ENCODE peak calls at places on chromosomes 1 and 21, in ten cellular contexts. H, C, N, B, W, U, O, E, I and L are unnamed samples.

GRCh38 chr1:29180497-29181412 is 945 bp downstream of the SRSF4 start:
- DNase-seq in H (no peak), O (no peak), E (no peak), B (peak; percentile 42), U (no peak), W (no peak), C (no peak), I (no peak), N (no peak), L (no peak)

GRCh38 chr1:196660912-196661311 is 9.1 kb downstream of the CFH start:
- DNase-seq in N (no peak), E (peak; percentile 29), B (peak; percentile 43), O (no peak), W (peak; percentile 35), U (no peak), I (no peak), H (peak; percentile 41), C (peak; percentile 8), L (peak; percentile 72)

GRCh38 chr1:15626269-15626668 is 9.0 kb downstream of the DDI2 start:
- DNase-seq in E (no peak), N (no peak), W (no peak), U (no peak), C (no peak), O (no peak), H (no peak), B (no peak), I (no peak), L (no peak)

GRCh38 chr1:200112308-200112707 is 84.8 kb downstream of the NR5A2 start:
- DNase-seq in E (no peak), I (no peak), W (no peak), C (no peak), U (no peak), O (no peak), H (no peak), N (no peak), B (no peak), L (no peak)

GRCh38 chr1:113118266-113118665 is 45.3 kb downstream of the LRIG2 start:
- DNase-seq in E (no peak), U (no peak), H (no peak), N (no peak), W (no peak), C (no peak), I (no peak), O (no peak), B (peak; percentile 31), L (no peak)

GRCh38 chr1:32791881-32792280 is 25.3 kb downstream of the YARS1 start:
- DNase-seq in C (no peak), U (no peak), E (no peak), W (no peak), O (no peak), N (no peak), I (no peak), H (peak; percentile 51), B (no peak), L (no peak)

GRCh38 chr1:2212542-2213491 is 15.3 kb upstream of the SKI start:
- DNase-seq in W (peak; percentile 87), O (no peak), U (peak; percentile 88), B (no peak), N (no peak), I (peak; percentile 88), E (peak; percentile 65), H (peak; percentile 97), C (peak; percentile 96), L (no peak)

GRCh38 chr1:33342041-33342723 is 21.3 kb upstream of the A3GALT2 start:
- DNase-seq in H (peak; percentile 98), I (peak; percentile 77), B (no peak), E (no peak), W (peak; percentile 56), N (no peak), U (peak; percentile 46), C (peak; percentile 97), O (peak; percentile 43), L (peak; percentile 99)

GRCh38 chr1:229058111-229058551 is 212.8 kb upstream of the RAB4A start:
- DNase-seq in W (no peak), C (no peak), I (no peak), B (no peak), E (no peak), U (no peak), N (peak; percentile 15), H (no peak), O (no peak), L (peak; percentile 30)

GRCh38 chr1:242605521-242605920 is 81.0 kb upstream of the PLD5 start:
- DNase-seq in N (no peak), E (no peak), I (no peak), B (no peak), O (no peak), W (no peak), C (no peak), H (no peak), U (no peak), L (no peak)

GRCh38 chr1:50610563-50610962 is 187.3 kb upstream of the DMRTA2 start:
- DNase-seq in H (no peak), W (peak; percentile 19), I (no peak), N (no peak), B (no peak), E (no peak), C (no peak), O (no peak), U (no peak), L (no peak)

GRCh38 chr1:109784551-109785252 is 21.0 kb upstream of the EPS8L3 start:
- DNase-seq in W (no peak), U (no peak), C (no peak), B (no peak), H (no peak), O (no peak), E (no peak), I (peak; percentile 4), N (no peak), L (no peak)

GRCh38 chr1:95953005-95953404 is 719.0 kb downstream of the RWDD3 start:
- DNase-seq in U (peak; percentile 12), C (no peak), H (peak; percentile 21), E (no peak), W (peak; percentile 16), I (no peak), O (no peak), N (no peak), B (no peak), L (peak; percentile 12)

GRCh38 chr1:37094302-37094701 is 60.0 kb upstream of the GRIK3 start:
- DNase-seq in C (no peak), B (no peak), W (no peak), O (no peak), E (no peak), U (no peak), N (no peak), H (no peak), I (no peak), L (no peak)

GRCh38 chr21:42056996-42057689 is 14.0 kb upstream of the UMODL1 start:
- DNase-seq in O (peak; percentile 43), C (peak; percentile 42), I (peak; percentile 81), N (no peak), U (no peak), B (no peak), W (no peak), H (peak; percentile 81), E (no peak), L (no peak)